ENCODE peak calls at places on chromosomes 4 and X, in eight cellular contexts. Y, O, H, U, D, G, J and T are unnamed samples.

GRCh38 chrX:46750829-46751228 is 8.1 kb downstream of the SLC9A7 start:
- DNase-seq in H (no peak), O (no peak), U (no peak), G (no peak), D (no peak), J (no peak), Y (no peak), T (no peak)

GRCh38 chr4:185955817-185956542 is 113.0 kb upstream of the TLR3 start:
- DNase-seq in H (no peak), Y (no peak), U (no peak), D (no peak), G (no peak), O (no peak), J (no peak), T (no peak)

GRCh38 chr4:109803924-109804571 is 2.2 kb upstream of the CFI start:
- DNase-seq in D (no peak), G (peak; percentile 44), J (no peak), Y (no peak), H (peak; percentile 37), U (peak; percentile 17), O (peak; percentile 56), T (peak; percentile 40)

GRCh38 chr4:66273110-66273509 is 602.8 kb upstream of the EPHA5 start:
- DNase-seq in D (no peak), G (no peak), J (no peak), H (no peak), U (no peak), Y (no peak), O (no peak), T (no peak)

GRCh38 chrX:153592091-153592833 is 6.7 kb downstream of the CCNQ start:
- DNase-seq in J (no peak), D (no peak), O (no peak), Y (no peak), H (no peak), U (no peak), G (no peak), T (no peak)

GRCh38 chrX:65667503-65668355 is at the start of gene MSN:
- DNase-seq in H (peak; percentile 35), D (peak; percentile 78), Y (peak; percentile 77), U (peak; percentile 75), G (peak; percentile 68), J (peak; percentile 71), O (peak; percentile 52), T (peak; percentile 71)

GRCh38 chr4:128519163-128519810 is 231.7 kb upstream of the PGRMC2 start:
- DNase-seq in J (no peak), O (peak; percentile 50), H (peak; percentile 23), Y (peak; percentile 35), D (peak; percentile 64), G (peak; percentile 15), U (no peak), T (no peak)

GRCh38 chrX:33974676-33975075 is 157.4 kb downstream of the FAM47A start:
- DNase-seq in Y (no peak), O (no peak), H (no peak), U (no peak), D (no peak), J (no peak), G (no peak), T (no peak)

GRCh38 chrX:109886122-109886761 is 116.7 kb upstream of the TMEM164 start:
- DNase-seq in G (peak; percentile 59), O (peak; percentile 48), Y (no peak), U (peak; percentile 17), D (no peak), H (peak; percentile 63), J (peak; percentile 52), T (peak; percentile 52)

GRCh38 chr4:41538017-41538733 is at the start of gene LIMCH1:
- DNase-seq in O (no peak), D (peak; percentile 49), J (no peak), G (peak; percentile 7), H (no peak), U (peak; percentile 63), Y (peak; percentile 19), T (peak; percentile 30)

GRCh38 chrX:154458116-154458953 is at the start of gene PLXNA3:
- DNase-seq in U (peak; percentile 34), J (peak; percentile 39), H (no peak), Y (peak; percentile 54), O (no peak), G (peak; percentile 62), D (peak; percentile 76), T (peak; percentile 29)

DNA sequence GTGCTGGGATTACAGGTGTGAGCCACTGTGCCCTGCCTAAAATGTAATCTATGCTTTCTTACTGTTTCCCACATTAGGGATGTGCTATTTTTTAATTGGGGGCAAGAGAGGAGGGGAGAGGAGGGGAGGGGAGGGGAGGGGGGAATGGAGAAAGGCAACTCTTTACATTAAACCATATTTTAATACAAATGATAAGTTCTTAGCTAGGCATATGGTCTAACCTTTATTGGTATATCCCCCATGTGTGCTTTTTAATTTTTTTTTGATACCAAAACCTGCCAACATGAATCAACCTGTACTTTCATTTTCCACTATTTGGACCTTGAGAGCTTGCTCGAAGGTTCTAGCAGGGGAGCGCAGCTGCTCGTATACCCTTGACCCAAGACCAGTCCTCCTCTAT is 6.4 kb downstream of the CLOCK start:
- DNase-seq in G (no peak), U (no peak), J (no peak), H (no peak), D (no peak), Y (no peak), O (no peak), T (no peak)
- TF ChIP-seq POLR2A in G (no peak), U (no peak), J (no peak), H (no peak), D (no peak), Y (no peak), O (no peak), T (no peak)

GRCh38 chr4:80033581-80033980 is 39.4 kb downstream of the ANTXR2 start:
- DNase-seq in H (no peak), O (no peak), G (no peak), Y (no peak), D (no peak), J (no peak), U (no peak), T (no peak)

GRCh38 chr4:80027611-80028010 is 45.4 kb downstream of the ANTXR2 start:
- DNase-seq in Y (no peak), D (no peak), U (no peak), J (no peak), O (no peak), G (no peak), H (peak; percentile 25), T (no peak)

GRCh38 chr4:80026080-80026479 is 46.9 kb downstream of the ANTXR2 start:
- DNase-seq in D (no peak), J (no peak), G (no peak), Y (no peak), U (no peak), H (peak; percentile 30), O (peak; percentile 27), T (no peak)

GRCh38 chr4:80024335-80024734 is 48.7 kb downstream of the ANTXR2 start:
- DNase-seq in G (no peak), D (no peak), J (no peak), U (no peak), Y (no peak), H (no peak), O (no peak), T (no peak)

GRCh38 chr4:80029364-80029763 is 43.7 kb downstream of the ANTXR2 start:
- DNase-seq in D (no peak), U (no peak), H (no peak), Y (no peak), J (no peak), G (no peak), O (no peak), T (no peak)
- H3K4me1 ChIP-seq in D (peaks cover 3% of the 10 kb centered on the region), U (no peaks in the 10 kb centered on the region), H (no peaks in the 10 kb centered on the region), Y (peaks cover 9% of the 10 kb centered on the region), J (no peaks in the 10 kb centered on the region), G (no peaks in the 10 kb centered on the region), O (no peaks in the 10 kb centered on the region), T (peaks cover 3% of the 10 kb centered on the region)

DNA sequence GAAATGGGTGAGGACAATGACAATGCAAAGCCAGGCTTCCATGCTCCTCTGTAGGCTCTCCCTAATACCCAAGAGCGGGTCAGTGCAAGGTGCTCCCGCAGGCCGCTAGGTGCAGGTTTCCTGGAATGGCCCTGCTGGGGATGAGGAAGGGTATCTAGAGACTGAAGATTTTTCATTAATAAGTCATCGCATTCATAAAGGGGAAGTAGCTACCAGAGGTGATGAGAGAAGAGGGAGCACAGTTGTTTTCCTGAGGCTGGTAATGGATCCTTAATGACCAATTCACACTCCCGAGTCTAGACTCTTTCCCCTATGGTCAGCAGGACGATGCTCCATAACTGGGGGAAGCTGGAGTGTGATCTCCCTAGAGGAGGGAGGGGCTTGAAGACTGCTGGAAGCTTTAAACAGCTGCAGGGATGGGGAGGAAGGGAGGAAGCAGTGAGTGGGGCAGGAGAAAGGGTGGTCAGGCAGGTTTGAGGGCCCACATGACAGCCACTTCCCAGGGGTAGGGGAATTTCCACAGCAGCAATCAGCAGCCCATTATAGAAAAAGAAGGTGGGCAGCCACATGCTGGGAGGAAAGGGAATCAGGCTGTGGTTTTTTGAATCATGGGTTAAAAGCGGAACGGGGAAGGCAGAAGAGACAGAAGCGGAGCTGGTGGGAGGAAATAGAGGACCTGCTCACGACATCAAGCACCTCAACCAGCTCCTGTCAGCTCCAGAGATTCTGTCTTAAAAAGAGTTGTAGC is 10.2 kb upstream of the ATP6AP2 start:
- DNase-seq in O (no peak), G (no peak), Y (no peak), H (no peak), D (no peak), U (no peak), J (no peak), T (no peak)
- TF ChIP-seq POLR2A in O (no peak), G (no peak), Y (no peak), H (no peak), D (no peak), U (no peak), J (no peak), T (no peak)

GRCh38 chr4:5710065-5710961 is 688 bp upstream of the EVC start:
- DNase-seq in Y (no peak), D (no peak), J (no peak), O (peak; percentile 44), H (peak; percentile 18), G (no peak), U (no peak), T (no peak)
- H3K4me1 ChIP-seq in Y (peaks cover 8% of the 10 kb centered on the region), D (peaks cover 20% of the 10 kb centered on the region), J (peaks cover 27% of the 10 kb centered on the region), O (peaks cover 24% of the 10 kb centered on the region), H (peaks cover 33% of the 10 kb centered on the region), G (peaks cover 53% of the 10 kb centered on the region), U (peaks cover 16% of the 10 kb centered on the region), T (peaks cover 28% of the 10 kb centered on the region)

GRCh38 chr4:119026662-119027444 is 108.8 kb upstream of the MYOZ2 start:
- DNase-seq in G (no peak), J (no peak), Y (peak; percentile 52), U (no peak), D (peak; percentile 51), O (no peak), H (no peak), T (no peak)

GRCh38 chr4:119025916-119026661 is 109.5 kb upstream of the MYOZ2 start:
- DNase-seq in Y (peak; percentile 71), D (no peak), U (no peak), O (no peak), J (no peak), G (no peak), H (peak; percentile 93), T (no peak)

GRCh38 chr4:119029847-119030535 is 105.6 kb upstream of the MYOZ2 start:
- DNase-seq in O (no peak), Y (no peak), D (no peak), J (no peak), G (no peak), U (no peak), H (no peak), T (no peak)

GRCh38 chr4:119028296-119028695 is 107.3 kb upstream of the MYOZ2 start:
- DNase-seq in Y (no peak), U (no peak), H (no peak), D (no peak), G (no peak), O (no peak), J (no peak), T (no peak)

GRCh38 chr4:119027815-119028214 is 107.8 kb upstream of the MYOZ2 start:
- DNase-seq in O (no peak), Y (no peak), U (no peak), J (no peak), G (no peak), D (no peak), H (no peak), T (no peak)
- TF ChIP-seq POLR2A in O (no peak), Y (no peak), U (no peak), J (no peak), G (no peak), D (no peak), H (no peak), T (no peak)